ENCODE peak calls at places on chromosome 3, in four cellular contexts. U, W, X and G are unnamed samples.

GRCh38 chr3:129182390-129183180 is 1.1 kb downstream of the CNBP start:
- DNase-seq in X (peak; percentile 70), U (no peak), W (peak; percentile 32), G (no peak)

GRCh38 chr3:194941956-194942483 is 256.3 kb downstream of the FAM43A start:
- DNase-seq in X (no peak), W (no peak), U (no peak), G (no peak)

GRCh38 chr3:11053926-11054503 is 61.5 kb downstream of the SLC6A1 start:
- DNase-seq in X (no peak), U (no peak), W (no peak), G (no peak)

GRCh38 chr3:13580256-13581023 is 31.5 kb downstream of the FBLN2 start:
- DNase-seq in X (no peak), U (no peak), W (no peak), G (no peak)

GRCh38 chr3:115072265-115073008 is 74.7 kb downstream of the ZBTB20 start:
- DNase-seq in W (no peak), X (peak; percentile 67), U (no peak), G (peak; percentile 3)

GRCh38 chr3:141619450-141619849 is 118.6 kb upstream of the RNF7 start:
- DNase-seq in W (no peak), X (peak; percentile 22), U (no peak), G (no peak)

GRCh38 chr3:179956416-179956830 is 80.3 kb downstream of the PEX5L start:
- DNase-seq in W (no peak), U (no peak), X (no peak), G (no peak)

GRCh38 chr3:59885103-59885502 is 835.3 kb upstream of the CFAP20DC start:
- DNase-seq in U (no peak), X (no peak), W (no peak), G (no peak)

GRCh38 chr3:122324871-122325323 is at the start of gene CSTA:
- DNase-seq in U (no peak), W (no peak), X (peak; percentile 14), G (no peak)

GRCh38 chr3:113186566-113186965 is 24.8 kb upstream of the BOC start:
- DNase-seq in X (no peak), W (no peak), U (no peak), G (no peak)